ENCODE peak calls at places on chromosomes 12 and 14, in ten cellular contexts. M is mucosa of descending colon, V is psoas muscle, W is astrocyte of the spinal cord, S is dorsolateral prefrontal cortex, D is cardiac fibroblast, Y is endothelial cell, A is activated B cell treated with CpG ODN at 0.5 μM for 24 hours, H is GM23338, J is MM.1S. T is an unnamed sample.

GRCh38 chr12:75977952-75978671 is 53.5 kb downstream of the PHLDA1 start:
- DNase-seq in W (peak; percentile 99), H (peak; percentile 53), Y (peak; percentile 50), A (peak; percentile 23), S (no peak), V (peak; percentile 24), D (peak; percentile 100), J (peak; percentile 93), M (no peak), T (peak; percentile 88)

GRCh38 chr14:99001241-99001640 is 270.8 kb downstream of the BCL11B start:
- DNase-seq in D (no peak), A (no peak), V (no peak), Y (no peak), S (no peak), M (no peak), J (no peak), H (no peak), W (no peak), T (no peak)

GRCh38 chr12:8658361-8658760 is 4.3 kb downstream of the MFAP5 start:
- DNase-seq in V (no peak), S (no peak), A (no peak), Y (no peak), W (peak; percentile 80), M (no peak), J (no peak), H (peak; percentile 49), D (peak; percentile 63), T (no peak)

GRCh38 chr12:116366456-116366776 is 88.9 kb upstream of the MED13L start:
- DNase-seq in W (no peak), Y (no peak), M (peak; percentile 58), D (no peak), A (no peak), V (no peak), J (no peak), S (no peak), H (no peak), T (no peak)

GRCh38 chr14:34329281-34329680 is 132.8 kb downstream of the SPTSSA start:
- DNase-seq in D (peak; percentile 38), V (no peak), Y (no peak), W (no peak), H (no peak), J (no peak), A (no peak), M (no peak), S (no peak), T (no peak)

GRCh38 chr12:108176292-108176691 is 47.2 kb downstream of the WSCD2 start:
- DNase-seq in V (no peak), W (no peak), A (no peak), H (no peak), J (no peak), D (no peak), Y (no peak), M (no peak), S (no peak), T (no peak)

GRCh38 chr12:7608184-7608911 is 57.4 kb downstream of the APOBEC1 start:
- DNase-seq in M (no peak), J (no peak), D (no peak), V (no peak), H (no peak), Y (no peak), W (no peak), S (no peak), A (no peak), T (no peak)

GRCh38 chr14:99360774-99361595 is 89.0 kb upstream of the BCL11B start:
- DNase-seq in D (no peak), A (no peak), J (no peak), H (no peak), M (no peak), W (no peak), Y (no peak), S (no peak), V (no peak), T (peak; percentile 25)

GRCh38 chr14:95156765-95157194 is 549 bp downstream of the DICER1 start:
- DNase-seq in D (peak; percentile 23), A (no peak), V (peak; percentile 45), H (no peak), W (no peak), M (peak; percentile 78), S (no peak), Y (peak; percentile 46), J (peak; percentile 7), T (peak; percentile 39)

GRCh38 chr12:80268924-80269749 is 169.8 kb downstream of the OTOGL start:
- DNase-seq in W (peak; percentile 88), D (peak; percentile 39), Y (no peak), A (no peak), V (no peak), J (no peak), H (no peak), M (no peak), S (no peak), T (no peak)

GRCh38 chr14:64763801-64764511 is 59.7 kb downstream of the PLEKHG3 start:
- DNase-seq in W (peak; percentile 41), J (no peak), A (no peak), D (peak; percentile 47), S (no peak), H (peak; percentile 46), Y (no peak), M (peak; percentile 46), V (no peak), T (peak; percentile 13)

GRCh38 chr12:6603095-6603567 is 4.0 kb downstream of the CHD4 start:
- DNase-seq in M (no peak), V (peak; percentile 50), Y (no peak), J (peak; percentile 30), A (no peak), W (peak; percentile 20), D (peak; percentile 65), S (peak; percentile 40), H (no peak), T (peak; percentile 53)

GRCh38 chr14:53509845-53510244 is 356.7 kb upstream of the DDHD1 start:
- DNase-seq in Y (no peak), A (no peak), H (no peak), S (no peak), D (peak; percentile 20), J (no peak), V (peak; percentile 18), M (no peak), W (no peak), T (no peak)

GRCh38 chr14:95835331-95835730 is 41.3 kb upstream of the TUNAR start:
- DNase-seq in D (no peak), J (no peak), Y (no peak), A (no peak), W (no peak), V (no peak), M (no peak), H (no peak), S (no peak), T (peak; percentile 54)

GRCh38 chr14:52267501-52268190 is at the start of gene PTGDR:
- DNase-seq in H (peak; percentile 76), V (peak; percentile 23), J (no peak), W (peak; percentile 33), A (no peak), M (peak; percentile 87), D (peak; percentile 16), Y (peak; percentile 31), S (no peak), T (peak; percentile 58)

DNA sequence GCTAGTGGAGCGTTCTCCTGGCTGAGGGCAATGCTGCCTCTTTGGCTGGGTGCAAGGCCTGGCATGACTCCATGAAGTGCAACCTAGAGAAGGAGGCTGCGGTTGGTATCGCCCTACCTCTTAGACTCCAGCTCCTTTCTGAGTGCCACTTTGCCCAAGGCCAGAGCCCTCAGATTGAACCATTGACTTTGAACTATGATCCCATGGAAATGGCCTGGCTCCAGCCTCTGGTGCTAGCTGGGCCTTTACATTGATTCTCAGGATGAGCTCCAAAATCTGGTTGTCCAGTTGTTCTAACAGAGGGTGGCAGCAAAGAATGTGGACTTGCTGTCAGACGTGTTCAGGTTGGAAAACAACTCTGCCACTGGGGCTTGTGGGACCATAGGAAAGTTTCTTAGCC is 16.1 kb upstream of the SMOC1 start:
- DNase-seq in H (no peak), V (no peak), A (no peak), M (no peak), Y (no peak), D (no peak), W (no peak), S (no peak), J (no peak), T (no peak)
- TF ChIP-seq CTCF in H (no peak), V (no peak), A (no peak), M (no peak), Y (no peak), D (no peak), W (no peak), S (no peak), J (no peak), T (no peak)

DNA sequence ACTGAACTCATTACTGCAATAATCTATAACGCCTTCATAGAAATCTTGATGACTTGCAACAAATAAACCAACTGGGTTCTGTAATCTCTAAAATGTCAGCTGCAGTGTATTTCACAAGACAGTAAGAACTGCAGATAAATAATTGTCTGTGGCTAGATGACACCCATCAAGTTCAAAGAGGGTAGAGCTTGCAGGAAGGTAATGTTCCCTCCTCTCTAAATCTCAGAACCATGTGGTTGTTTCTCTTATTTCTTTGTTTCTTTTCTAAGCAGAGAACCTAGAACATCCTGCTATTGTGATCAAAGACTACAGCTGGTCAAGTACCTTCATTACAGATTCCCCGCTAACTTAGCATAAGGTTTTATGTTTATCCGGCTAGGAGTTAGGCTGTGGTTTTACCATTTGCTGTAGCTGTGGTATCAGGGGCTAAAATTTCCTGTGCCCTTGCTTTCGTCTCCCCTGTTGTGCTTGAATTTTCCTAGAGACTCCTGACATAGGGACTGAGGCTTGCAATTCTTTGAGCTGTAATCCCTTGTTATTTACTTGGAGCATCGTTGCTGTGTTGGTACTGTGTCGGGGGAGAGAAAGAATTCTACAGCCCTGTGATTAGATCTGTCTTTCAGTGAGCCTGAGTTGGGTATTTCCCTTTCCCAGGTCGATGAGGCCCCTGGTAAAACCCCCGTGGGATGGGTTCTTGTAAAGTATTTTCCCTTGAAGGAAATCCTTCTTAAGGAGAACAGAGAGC is 253.1 kb upstream of the BTG1 start:
- DNase-seq in V (no peak), W (no peak), D (no peak), Y (no peak), S (no peak), M (no peak), J (no peak), A (no peak), H (no peak), T (no peak)
- TF ChIP-seq CTCF in V (no peak), W (no peak), D (no peak), Y (no peak), S (no peak), M (no peak), J (no peak), A (no peak), H (no peak), T (no peak)

DNA sequence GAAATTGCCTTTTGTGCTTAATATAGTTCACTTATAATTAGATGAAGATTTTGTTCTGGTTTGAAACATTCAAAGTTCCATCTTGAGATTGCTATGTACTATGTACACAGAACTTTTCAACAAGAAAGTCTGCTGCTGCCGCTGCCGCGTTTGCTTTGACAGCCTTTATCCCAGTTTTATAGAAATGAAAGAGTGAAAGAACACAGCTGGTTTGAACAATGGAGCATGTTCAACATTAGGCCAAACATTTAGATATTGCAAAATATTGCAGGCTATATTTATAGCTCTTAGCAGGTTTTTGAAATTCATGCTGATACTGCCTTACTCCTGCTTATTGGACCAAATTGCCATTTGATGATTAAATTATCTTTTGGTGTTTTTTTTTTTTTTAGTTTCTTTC is 299.8 kb upstream of the PRKD1 start:
- DNase-seq in M (no peak), J (no peak), A (no peak), V (no peak), S (peak; percentile 38), D (peak; percentile 84), Y (no peak), H (no peak), W (no peak), T (no peak)
- TF ChIP-seq CTCF in M (no peak), J (no peak), A (no peak), V (no peak), S (no peak), D (no peak), Y (no peak), H (no peak), W (no peak), T (no peak)

GRCh38 chr12:104593482-104593881 is 136.7 kb downstream of the CHST11 start:
- DNase-seq in S (no peak), A (no peak), D (no peak), M (no peak), Y (no peak), V (no peak), W (no peak), J (no peak), H (no peak), T (no peak)
- TF ChIP-seq CTCF in S (no peak), A (no peak), D (no peak), M (no peak), Y (no peak), V (no peak), W (no peak), J (no peak), H (no peak), T (no peak)

T was measured in activated CD8-positive, alpha-beta T cell treated with anti-CD3 and anti-CD28 coated beads for 36 hours.